ENCODE peak calls at places on chromosomes 13 and 19, in eight cellular contexts. M is neural progenitor cell, H is heart left ventricle, V is lower lobe of right lung, S is endothelial cell of umbilical vein, U is left ventricle myocardium inferior, G is thyroid gland, N is AG10803. Y is an unnamed sample.

GRCh38 chr13:20882206-20882605 is 20.3 kb downstream of the XPO4 start:
- DNase-seq in M (peak; percentile 24), H (peak; percentile 26), V (no peak), S (no peak), U (no peak), G (no peak), N (peak; percentile 59), Y (no peak)

GRCh38 chr19:33139165-33139564 is 7.3 kb downstream of the WDR88 start:
- DNase-seq in M (no peak), H (no peak), V (no peak), S (no peak), U (no peak), G (no peak), N (no peak), Y (no peak)

GRCh38 chr19:28171983-28172382 is 1041.0 kb downstream of the UQCRFS1 start:
- DNase-seq in M (no peak), H (no peak), V (no peak), S (no peak), U (no peak), G (no peak), N (no peak), Y (no peak)

GRCh38 chr19:43691755-43692154 is 21.8 kb upstream of the PLAUR start:
- DNase-seq in M (no peak), H (no peak), V (no peak), S (no peak), U (no peak), G (no peak), N (no peak), Y (no peak)

GRCh38 chr13:74067818-74068217 is 66.4 kb downstream of the KLF12 start:
- DNase-seq in M (no peak), H (no peak), V (no peak), S (no peak), U (no peak), G (no peak), N (peak; percentile 22), Y (no peak)

GRCh38 chr13:98890920-98891319 is 86.9 kb downstream of the DOCK9 start:
- DNase-seq in M (no peak), H (no peak), V (no peak), S (peak; percentile 46), U (no peak), G (no peak), N (no peak), Y (no peak)

GRCh38 chr13:48890386-48890785 is 85.3 kb upstream of the FNDC3A start:
- DNase-seq in M (no peak), H (no peak), V (no peak), S (no peak), U (no peak), G (no peak), N (peak; percentile 39), Y (no peak)

GRCh38 chr13:110129076-110129475 is 177.9 kb downstream of the COL4A1 start:
- DNase-seq in M (no peak), H (no peak), V (no peak), S (no peak), U (no peak), G (no peak), N (no peak), Y (no peak)

GRCh38 chr19:30682576-30683536 is 310.7 kb downstream of the ZNF536 start:
- DNase-seq in M (peak; percentile 80), H (peak; percentile 73), V (peak; percentile 63), S (peak; percentile 83), U (peak; percentile 68), G (peak; percentile 80), N (peak; percentile 91), Y (peak; percentile 86)

GRCh38 chr19:16518061-16518460 is 21.9 kb downstream of the C19orf44 start:
- DNase-seq in M (no peak), H (no peak), V (no peak), S (no peak), U (no peak), G (no peak), N (no peak), Y (no peak)

DNA sequence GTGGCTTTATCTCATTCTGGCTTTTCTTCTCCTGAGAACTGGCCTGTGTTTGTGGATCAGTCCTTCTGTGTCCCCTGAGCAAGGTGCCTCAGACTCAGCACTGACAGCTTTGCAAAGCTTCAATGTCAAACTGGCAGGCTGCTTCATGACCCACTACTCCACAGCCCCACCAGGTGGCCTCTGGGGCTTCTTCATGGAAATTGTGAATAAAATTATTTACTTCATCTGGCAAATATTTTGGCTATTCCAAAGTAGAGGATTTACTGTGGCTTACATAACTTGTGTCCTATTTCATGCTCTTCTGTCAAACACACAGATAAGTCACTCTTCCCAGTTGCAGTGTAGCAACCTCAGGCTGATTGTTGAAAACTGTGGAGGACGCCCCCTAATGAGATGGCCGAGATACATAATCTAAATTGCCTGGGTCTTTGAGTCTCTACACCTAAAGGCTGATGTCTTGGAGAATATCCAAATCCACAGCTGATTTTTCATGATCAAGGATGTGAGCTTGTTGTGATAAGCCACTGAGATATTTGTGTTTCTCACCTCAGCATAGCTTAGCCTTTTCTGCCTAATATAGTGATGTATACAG is 721.9 kb upstream of the SLC10A2 start:
- DNase-seq in M (no peak), H (peak; percentile 51), V (no peak), S (peak; percentile 4), U (peak; percentile 31), G (no peak), N (no peak), Y (peak; percentile 27)
- TF ChIP-seq CTCF in M (peak; percentile 43), H (peak; percentile 45), V (no peak), S (peak; percentile 10), U (peak; percentile 59), G (peak; percentile 9), N (no peak), Y (peak; percentile 12)

DNA sequence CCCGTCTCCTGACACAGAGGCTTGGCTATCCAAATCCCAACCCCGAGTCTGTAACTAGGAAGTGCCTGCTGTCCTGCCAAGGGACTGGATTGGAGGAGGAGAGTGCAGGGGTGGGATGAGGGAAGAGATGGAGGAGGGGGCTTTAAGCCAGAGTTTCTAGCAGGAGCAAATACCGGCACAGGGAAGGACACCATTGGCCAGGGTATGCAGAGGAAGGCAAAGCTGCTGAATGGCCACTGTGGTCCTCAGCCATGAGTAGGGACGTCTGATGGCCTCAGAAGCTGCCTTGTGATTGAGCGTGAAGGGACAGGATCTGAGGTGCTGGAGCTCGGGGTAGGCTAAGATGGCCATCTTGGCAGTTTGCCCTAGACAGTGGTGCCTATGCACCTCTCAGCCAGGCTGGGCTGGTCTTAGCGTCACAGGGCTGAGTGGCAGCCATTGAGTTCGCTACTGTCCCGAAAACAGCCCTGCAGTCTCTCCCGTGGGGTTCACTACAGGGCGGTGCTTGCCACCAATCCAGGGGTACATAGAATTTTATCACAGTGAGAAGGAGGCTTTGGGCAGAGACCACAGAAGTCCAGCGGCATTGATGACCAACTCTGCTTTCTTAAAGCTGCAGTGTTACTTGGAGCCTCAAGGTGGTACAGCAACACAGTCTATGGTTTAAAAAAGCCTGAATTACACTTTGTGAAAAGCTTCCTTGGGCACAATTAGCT is 61.8 kb downstream of the AKAP11 start:
- DNase-seq in M (peak; percentile 62), H (no peak), V (no peak), S (peak; percentile 21), U (no peak), G (peak; percentile 5), N (peak; percentile 9), Y (peak; percentile 23)
- TF ChIP-seq CTCF in M (peak; percentile 64), H (no peak), V (no peak), S (peak; percentile 36), U (no peak), G (no peak), N (peak; percentile 42), Y (no peak)

GRCh38 chr19:39413269-39413902 is 917 bp downstream of the PLEKHG2 start:
- DNase-seq in M (peak; percentile 87), H (peak; percentile 87), V (peak; percentile 69), S (peak; percentile 71), U (peak; percentile 83), G (peak; percentile 40), N (peak; percentile 67), Y (peak; percentile 61)

GRCh38 chr19:39412867-39413268 is 399 bp downstream of the PLEKHG2 start:
- DNase-seq in M (no peak), H (no peak), V (no peak), S (no peak), U (no peak), G (peak; percentile 30), N (no peak), Y (no peak)

GRCh38 chr19:39412100-39412866 is at the start of gene PLEKHG2:
- DNase-seq in M (peak; percentile 100), H (peak; percentile 97), V (peak; percentile 97), S (peak; percentile 100), U (peak; percentile 95), G (peak; percentile 98), N (peak; percentile 100), Y (peak; percentile 99)

GRCh38 chr19:39415111-39416046 is 2.9 kb downstream of the PLEKHG2 start:
- DNase-seq in M (no peak), H (no peak), V (no peak), S (no peak), U (no peak), G (no peak), N (no peak), Y (no peak)

DNA sequence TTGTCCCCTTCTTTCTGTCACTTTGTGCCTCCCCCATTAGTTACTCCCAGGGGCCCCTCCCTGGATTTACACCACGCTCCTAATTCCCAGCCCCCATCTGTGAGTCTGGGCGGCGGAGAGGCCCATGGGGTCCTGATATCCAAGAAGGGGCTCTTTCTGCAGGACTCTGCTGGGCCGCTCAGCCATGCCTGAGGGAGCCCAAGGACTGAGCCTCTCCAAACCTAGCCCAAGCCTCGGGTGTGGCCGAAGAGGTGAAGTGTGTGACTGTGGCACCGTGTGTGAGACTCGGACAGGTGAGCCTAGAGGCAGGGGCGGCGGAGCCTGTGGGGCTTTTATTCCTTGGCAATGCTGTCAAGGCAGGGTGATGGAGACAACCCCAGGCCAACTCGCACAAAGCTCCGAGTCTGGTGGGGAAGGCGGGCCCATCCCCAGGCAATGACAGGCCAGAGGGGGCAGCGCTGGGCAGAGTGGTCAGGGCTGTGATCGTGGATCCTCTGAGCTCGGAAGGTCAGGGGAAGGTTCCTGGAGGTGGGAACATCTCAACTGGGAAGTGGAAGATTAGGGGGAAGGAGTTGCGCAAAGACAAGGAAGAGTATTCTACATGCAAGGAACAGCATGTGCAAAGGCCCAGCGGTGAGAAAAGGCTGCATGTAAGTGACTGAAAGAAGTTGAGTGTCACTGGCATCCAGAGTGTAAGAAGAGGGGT is 1.6 kb downstream of the PLEKHG2 start:
- DNase-seq in M (peak; percentile 60), H (no peak), V (no peak), S (peak; percentile 53), U (no peak), G (peak; percentile 63), N (peak; percentile 40), Y (no peak)
- TF ChIP-seq CTCF in M (peak; percentile 19), H (no peak), V (peak; percentile 18), S (peak; percentile 27), U (no peak), G (no peak), N (peak; percentile 43), Y (no peak)

DNA sequence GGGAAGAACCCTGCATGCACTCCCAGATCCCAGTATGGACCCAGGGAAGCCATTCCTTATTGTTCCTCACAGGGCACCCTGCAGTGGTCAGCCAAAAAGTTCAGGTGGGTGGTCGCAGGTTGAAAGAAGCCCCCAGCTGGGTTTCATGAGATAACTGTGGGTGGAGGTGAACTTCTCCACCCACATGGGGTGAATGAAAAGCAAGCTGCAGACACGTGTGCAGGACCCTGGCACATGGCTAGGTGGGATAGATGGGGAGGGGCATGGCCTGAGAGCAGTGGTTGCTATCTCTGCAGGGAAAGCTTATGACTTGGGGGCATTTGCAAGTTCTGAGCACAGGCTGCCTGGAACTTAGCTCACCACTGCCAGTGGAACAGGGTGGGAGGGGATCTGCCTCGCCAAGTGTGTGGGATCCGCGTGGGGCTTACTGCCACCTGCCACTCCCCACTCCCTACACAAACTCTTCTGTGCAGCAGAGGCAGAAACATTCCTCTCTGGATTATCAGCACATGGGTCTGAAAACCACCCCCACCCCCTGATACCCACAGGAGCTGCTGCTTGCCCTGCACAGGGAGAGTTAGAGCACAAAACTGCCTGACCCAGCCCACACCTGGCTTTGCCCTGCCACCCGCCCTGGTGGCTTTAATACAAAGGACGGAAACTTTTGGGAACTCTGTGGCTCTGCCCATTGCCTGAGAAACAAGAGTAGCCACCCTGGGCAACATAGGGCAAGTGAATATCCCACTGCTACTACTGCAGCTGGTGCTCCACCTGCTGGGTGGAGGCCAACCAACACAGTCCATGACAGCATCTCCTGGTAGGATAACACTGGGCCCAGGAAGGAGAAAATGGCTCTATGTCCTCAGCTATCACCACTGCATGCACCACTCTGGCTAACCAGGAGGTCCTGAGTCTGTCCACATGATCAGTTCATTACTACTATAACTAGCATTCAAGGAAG is 24.4 kb downstream of the PLA2G4C start:
- DNase-seq in M (no peak), H (no peak), V (no peak), S (no peak), U (no peak), G (no peak), N (no peak), Y (no peak)
- TF ChIP-seq CTCF in M (peak; percentile 8), H (no peak), V (no peak), S (peak; percentile 2), U (no peak), G (no peak), N (no peak), Y (no peak)

Y was measured in testis.